ENCODE peak calls at places on chromosomes 4 and X, in six cellular contexts. R, L, C, E, B and K are unnamed samples.

GRCh38 chrX:129787336-129788055 is 7.7 kb downstream of the SASH3 start:
- DNase-seq in R (no peak), L (no peak), C (no peak), E (no peak), B (no peak), K (no peak)

GRCh38 chrX:41334866-41335589 is 1.1 kb downstream of the DDX3X start:
- DNase-seq in R (no peak), L (no peak), C (no peak), E (peak), B (no peak), K (peak)

GRCh38 chr4:115537387-115537786 is 424.0 kb upstream of the NDST4 start:
- DNase-seq in R (no peak), L (no peak), C (no peak), E (no peak), B (no peak), K (no peak)

GRCh38 chr4:114163051-114163450 is 183.6 kb upstream of the ARSJ start:
- DNase-seq in R (no peak), L (no peak), C (no peak), E (no peak), B (no peak), K (no peak)

GRCh38 chrX:103678199-103678993 is 8.1 kb downstream of the MORF4L2 start:
- DNase-seq in R (no peak), L (no peak), C (no peak), E (no peak), B (no peak), K (no peak)

GRCh38 chrX:104281564-104281963 is 26.8 kb upstream of the ESX1 start:
- DNase-seq in R (no peak), L (no peak), C (no peak), E (no peak), B (no peak), K (no peak)

GRCh38 chr4:1233641-1234277 is 15.2 kb downstream of the CTBP1 start:
- DNase-seq in R (no peak), L (no peak), C (no peak), E (no peak), B (no peak), K (no peak)

GRCh38 chrX:49878128-49878833 is 1.0 kb upstream of the USP27X start:
- DNase-seq in R (no peak), L (no peak), C (no peak), E (peak), B (no peak), K (no peak)

GRCh38 chrX:18617351-18617750 is 54.6 kb downstream of the RS1 start:
- DNase-seq in R (peak), L (no peak), C (no peak), E (no peak), B (no peak), K (no peak)

GRCh38 chrX:85993539-85994197 is 53.7 kb downstream of the CHM start:
- DNase-seq in R (no peak), L (no peak), C (no peak), E (no peak), B (no peak), K (no peak)

GRCh38 chr4:13483142-13484044 is 747 bp downstream of the RAB28 start:
- DNase-seq in R (peak), L (peak), C (no peak), E (peak), B (no peak), K (no peak)

GRCh38 chrX:43655151-43655676 is 885 bp upstream of the MAOA start:
- DNase-seq in R (no peak), L (no peak), C (no peak), E (no peak), B (peak), K (no peak)

GRCh38 chr4:60485279-60485678 is 714.8 kb upstream of the ADGRL3 start:
- DNase-seq in R (no peak), L (no peak), C (no peak), E (no peak), B (no peak), K (no peak)

GRCh38 chr4:6208416-6208815 is 8.1 kb upstream of the JAKMIP1 start:
- DNase-seq in R (no peak), L (no peak), C (no peak), E (no peak), B (no peak), K (no peak)

GRCh38 chrX:101764538-101764937 is 104.9 kb upstream of the ARMCX2 start:
- DNase-seq in R (no peak), L (no peak), C (no peak), E (no peak), B (no peak), K (no peak)

GRCh38 chrX:115630204-115630603 is 69.2 kb downstream of the PLS3 start:
- DNase-seq in R (no peak), L (no peak), C (no peak), E (no peak), B (no peak), K (no peak)

DNA sequence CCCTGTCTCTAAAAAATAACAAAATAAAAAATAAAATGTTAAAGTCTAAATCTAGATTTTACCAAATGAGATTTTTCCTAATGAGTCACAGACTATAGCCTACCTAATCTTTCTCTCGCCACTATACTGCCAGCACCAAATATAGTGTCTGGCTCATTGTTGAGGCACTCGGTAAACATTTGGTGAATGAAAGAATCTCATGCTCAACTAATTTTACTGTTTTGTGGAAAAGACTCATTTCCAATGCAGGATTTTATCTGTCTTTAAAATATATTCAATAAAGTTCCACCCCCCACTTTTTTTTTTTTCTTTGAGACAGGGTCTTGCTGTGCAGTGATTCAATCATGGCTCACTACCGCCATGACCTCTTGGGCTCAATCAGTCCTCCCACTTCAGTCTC is 71.5 kb downstream of the PLS3 start:
- DNase-seq in R (no peak), L (no peak), C (no peak), E (no peak), B (no peak), K (no peak)
- TF ChIP-seq TAF1 in R (no peak), L (no peak), C (no peak), E (no peak), B (no peak), K (no peak)

DNA sequence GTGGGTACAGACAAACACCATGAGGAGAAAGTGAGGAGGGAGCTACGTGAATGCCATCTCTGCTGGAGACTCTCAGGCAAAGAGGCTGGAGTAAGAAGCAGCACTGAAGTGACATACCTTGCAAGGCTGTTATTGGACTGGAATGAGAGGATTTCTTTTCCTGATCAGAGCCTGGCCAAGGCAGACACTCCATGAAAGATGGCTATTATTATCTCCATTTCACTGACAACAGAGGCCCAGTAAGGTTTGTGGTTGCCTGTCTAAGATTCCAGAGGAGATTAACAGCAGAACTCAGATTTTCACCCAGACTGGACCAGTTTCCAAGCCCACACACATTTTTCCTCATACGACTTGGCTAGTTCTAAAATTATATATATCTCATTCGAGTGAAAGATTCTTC is 162.0 kb upstream of the EOLA2 start:
- DNase-seq in R (no peak), L (no peak), C (no peak), E (no peak), B (no peak), K (no peak)
- TF ChIP-seq POLR2A in R (no peak), L (no peak), C (no peak), E (no peak), B (no peak), K (no peak)

GRCh38 chrX:11407331-11408110 is 114.3 kb downstream of the AMELX start:
- DNase-seq in R (no peak), L (no peak), C (no peak), E (no peak), B (no peak), K (no peak)

GRCh38 chrX:11408111-11408405 is 114.8 kb downstream of the AMELX start:
- DNase-seq in R (no peak), L (no peak), C (no peak), E (no peak), B (no peak), K (no peak)

GRCh38 chrX:11409957-11410356 is 116.7 kb downstream of the AMELX start:
- DNase-seq in R (no peak), L (no peak), C (no peak), E (no peak), B (no peak), K (no peak)

GRCh38 chrX:11408783-11409182 is 115.6 kb downstream of the AMELX start:
- DNase-seq in R (no peak), L (no peak), C (no peak), E (no peak), B (no peak), K (no peak)

GRCh38 chrX:11406109-11406755 is 113.0 kb downstream of the AMELX start:
- DNase-seq in R (no peak), L (no peak), C (no peak), E (no peak), B (no peak), K (no peak)
- TF ChIP-seq TAF1 in R (no peak), L (no peak), C (no peak), E (no peak), B (no peak), K (no peak)

GRCh38 chrX:37846934-37847732 is at the start of gene DYNLT3:
- DNase-seq in R (peak), L (peak), C (peak), E (peak), B (peak), K (peak)
- TF ChIP-seq POLR2A in R (no peak), L (no peak), C (peak), E (peak), B (no peak), K (peak)

DNA sequence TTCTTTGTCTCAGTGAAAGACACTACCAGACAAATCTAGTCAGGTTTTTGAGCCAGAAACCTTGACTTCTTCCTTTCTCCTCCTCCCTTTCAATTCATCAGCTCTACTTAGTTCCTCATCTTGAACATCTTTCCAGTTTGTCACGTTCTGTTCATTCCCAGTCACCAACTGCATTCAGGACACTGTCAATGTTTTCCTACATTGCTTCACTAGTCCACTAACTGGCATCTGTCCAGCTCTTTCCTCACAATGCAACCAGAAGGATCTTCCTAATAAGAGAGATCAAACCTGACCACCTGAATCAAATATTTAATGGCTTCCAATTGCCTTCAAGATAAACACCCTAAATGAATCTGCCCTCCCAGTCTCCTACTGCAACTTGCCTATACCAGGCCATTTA is 52.5 kb downstream of the SYNPO2 start:
- DNase-seq in R (peak), L (no peak), C (no peak), E (no peak), B (no peak), K (no peak)
- TF ChIP-seq TAF1 in R (no peak), L (no peak), C (no peak), E (no peak), B (no peak), K (no peak)

GRCh38 chr4:183700407-183700806 is 41.3 kb downstream of the TRAPPC11 start:
- DNase-seq in R (no peak), L (no peak), C (no peak), E (no peak), B (no peak), K (no peak)

GRCh38 chr4:183702492-183702891 is 43.4 kb downstream of the TRAPPC11 start:
- DNase-seq in R (no peak), L (no peak), C (no peak), E (no peak), B (no peak), K (no peak)

GRCh38 chr4:183698909-183699308 is 39.8 kb downstream of the TRAPPC11 start:
- DNase-seq in R (no peak), L (no peak), C (no peak), E (no peak), B (no peak), K (no peak)
- TF ChIP-seq POLR2A in R (no peak), L (no peak), C (no peak), E (no peak), B (no peak), K (no peak)

GRCh38 chr4:5128569-5128968 is 77.3 kb downstream of the STK32B start:
- DNase-seq in R (no peak), L (no peak), C (no peak), E (no peak), B (no peak), K (no peak)
- TF ChIP-seq TAF1 in R (no peak), L (no peak), C (no peak), E (no peak), B (no peak), K (no peak)

DNA sequence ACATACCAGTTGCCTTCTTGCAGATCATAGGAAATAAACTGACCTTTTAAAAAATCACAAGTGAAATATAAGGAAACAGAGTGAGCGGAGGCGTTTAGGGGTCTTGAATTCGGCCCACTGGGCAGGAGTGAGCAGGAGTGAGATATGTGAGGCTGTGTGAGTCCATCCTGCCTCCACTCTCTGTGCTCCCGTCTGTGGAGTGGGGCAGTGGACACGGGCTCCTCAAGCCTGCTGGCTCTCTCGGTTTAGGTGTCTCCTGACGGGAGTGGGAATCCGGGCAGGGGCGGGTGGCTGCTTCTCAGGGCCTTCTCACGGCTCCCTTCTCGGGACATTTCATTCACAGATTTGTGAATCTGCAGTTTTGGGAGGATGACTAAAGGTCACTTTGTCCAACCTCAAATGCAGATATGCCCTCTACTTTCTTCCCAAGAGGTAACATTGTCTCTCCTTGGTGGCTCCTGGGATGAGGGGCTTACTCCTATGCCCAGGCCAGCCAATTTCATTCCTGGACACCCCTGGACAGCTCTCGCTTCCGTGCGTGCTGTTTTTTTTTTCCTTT is 27.6 kb downstream of the CYTL1 start:
- DNase-seq in R (no peak), L (no peak), C (no peak), E (no peak), B (no peak), K (no peak)
- TF ChIP-seq POLR2A in R (no peak), L (no peak), C (no peak), E (no peak), B (no peak), K (no peak)

DNA sequence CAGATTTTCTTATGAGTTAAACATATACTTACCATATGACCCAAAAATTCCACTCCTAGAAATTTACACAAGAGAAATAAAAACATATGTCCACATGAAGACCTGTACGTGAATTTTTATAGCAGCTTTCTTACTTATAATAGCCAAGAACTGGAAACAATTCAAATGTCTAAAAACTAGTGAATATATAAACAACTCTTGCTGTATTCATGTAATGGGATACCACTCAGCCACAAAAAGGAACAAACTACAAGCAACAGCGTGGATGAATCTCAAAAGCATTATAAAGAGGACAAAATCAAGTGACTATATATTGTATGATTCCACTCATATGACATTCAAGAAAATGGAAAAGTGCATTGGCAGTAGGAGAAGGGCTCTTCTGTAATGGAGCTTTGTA is 27.4 kb downstream of the TMEM156 start:
- DNase-seq in R (no peak), L (no peak), C (no peak), E (no peak), B (no peak), K (no peak)
- TF ChIP-seq TAF1 in R (no peak), L (no peak), C (no peak), E (no peak), B (no peak), K (no peak)